ENCODE peak calls at places on chromosome 6, in four cellular contexts. R is osteoblast, I is endothelial cell of umbilical vein, Z is IMR-90. F is an unnamed sample.

GRCh38 chr6:132520953-132521352 is 8.0 kb upstream of the STX7 start:
- DNase-seq in R (peak), I (no peak), Z (peak), F (no peak)

GRCh38 chr6:30447237-30447636 is 42.1 kb upstream of the HLA-E start:
- DNase-seq in R (no peak), I (peak), Z (peak), F (peak)

GRCh38 chr6:57257911-57258541 is 35.9 kb upstream of the RAB23 start:
- DNase-seq in R (peak), I (peak), Z (peak), F (no peak)

GRCh38 chr6:117275711-117276110 is 10.4 kb downstream of the VGLL2 start:
- DNase-seq in R (no peak), I (no peak), Z (no peak), F (no peak)

GRCh38 chr6:158660331-158660730 is 10.5 kb downstream of the SYTL3 start:
- DNase-seq in R (no peak), I (no peak), Z (no peak), F (peak)

GRCh38 chr6:168908166-168908565 is 345.5 kb downstream of the THBS2 start:
- DNase-seq in R (peak), I (no peak), Z (peak), F (no peak)

GRCh38 chr6:122696853-122697252 is 82.7 kb upstream of the FABP7 start:
- DNase-seq in R (peak), I (peak), Z (peak), F (no peak)

GRCh38 chr6:84546427-84546914 is 217.9 kb downstream of the TBX18 start:
- DNase-seq in R (no peak), I (no peak), Z (no peak), F (peak)

GRCh38 chr6:46932526-46932925 is 10.8 kb upstream of the ADGRF5 start:
- DNase-seq in R (no peak), I (no peak), Z (no peak), F (no peak)

GRCh38 chr6:54315692-54316091 is 7.5 kb downstream of the TINAG start:
- DNase-seq in R (no peak), I (no peak), Z (peak), F (no peak)

GRCh38 chr6:40966860-40967259 is 72.2 kb downstream of the UNC5CL start:
- DNase-seq in R (no peak), I (no peak), Z (no peak), F (no peak)

DNA sequence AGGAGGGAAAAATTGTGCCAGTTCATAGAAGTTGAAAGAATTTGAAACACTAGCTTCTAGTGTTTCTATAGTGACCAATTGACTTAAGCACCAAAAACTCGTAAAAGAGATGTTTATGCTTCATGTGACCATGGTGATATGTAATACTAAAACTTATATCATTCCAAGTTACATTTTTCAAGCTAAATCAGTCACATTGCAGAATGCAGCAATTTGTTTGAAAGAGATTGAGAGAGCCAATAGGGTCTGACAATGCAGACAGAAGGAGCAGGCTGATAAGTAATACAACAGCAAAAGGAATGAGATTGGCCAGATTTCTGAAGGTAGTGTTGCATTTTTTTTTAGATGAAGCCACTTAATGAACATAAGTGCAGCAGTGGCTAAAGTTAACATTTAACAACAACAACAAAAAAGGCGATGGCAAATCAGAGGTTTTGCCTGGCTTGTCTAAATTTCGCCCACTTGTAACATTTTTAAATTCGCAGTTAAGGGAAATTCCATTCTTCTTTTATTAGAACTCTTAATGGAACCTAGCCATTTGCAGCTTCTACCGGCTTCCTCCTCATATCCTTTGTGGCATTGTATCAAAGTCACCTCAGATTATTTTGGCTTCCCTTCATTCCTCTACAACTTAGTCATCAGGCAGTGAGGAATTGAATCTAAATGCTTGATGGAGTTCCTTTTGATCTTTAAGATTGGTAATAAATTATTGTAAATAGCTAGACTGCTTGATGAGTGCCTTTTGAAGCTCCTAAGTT is 484.0 kb upstream of the SOX4 start:
- DNase-seq in R (peak), I (peak), Z (peak), F (no peak)
- H3K4me2 ChIP-seq in R (peak), I (peak), Z (peak), F (no peak)

GRCh38 chr6:143408787-143409162 is 41.7 kb downstream of the ADAT2 start:
- DNase-seq in R (no peak), I (no peak), Z (no peak), F (no peak)
- H3K4me2 ChIP-seq in R (no peak), I (no peak), Z (no peak), F (no peak)

GRCh38 chr6:43722920-43723565 is 35.5 kb upstream of the MRPS18A start:
- DNase-seq in R (no peak), I (no peak), Z (no peak), F (no peak)

GRCh38 chr6:43724354-43724753 is 36.8 kb upstream of the MRPS18A start:
- DNase-seq in R (peak), I (no peak), Z (no peak), F (no peak)

GRCh38 chr6:43725643-43726580 is 38.3 kb upstream of the MRPS18A start:
- DNase-seq in R (peak), I (no peak), Z (no peak), F (no peak)

GRCh38 chr6:43724914-43725642 is 37.5 kb upstream of the MRPS18A start:
- DNase-seq in R (peak), I (no peak), Z (peak), F (no peak)

GRCh38 chr6:43723737-43724295 is 36.2 kb upstream of the MRPS18A start:
- DNase-seq in R (peak), I (peak), Z (peak), F (peak)
- H3K4me2 ChIP-seq in R (no peak), I (no peak), Z (no peak), F (no peak)

GRCh38 chr6:706819-707381 is 14.0 kb upstream of the EXOC2 start:
- DNase-seq in R (no peak), I (no peak), Z (no peak), F (no peak)
- H3K4me2 ChIP-seq in R (no peak), I (no peak), Z (no peak), F (no peak)

GRCh38 chr6:33607784-33608161 is 13.3 kb upstream of the ITPR3 start:
- DNase-seq in R (peak), I (no peak), Z (no peak), F (no peak)

GRCh38 chr6:33610057-33610456 is 11.1 kb upstream of the ITPR3 start:
- DNase-seq in R (peak), I (no peak), Z (no peak), F (no peak)

GRCh38 chr6:33609444-33610034 is 11.6 kb upstream of the ITPR3 start:
- DNase-seq in R (peak), I (no peak), Z (peak), F (no peak)

GRCh38 chr6:33607126-33607783 is 13.9 kb upstream of the ITPR3 start:
- DNase-seq in R (peak), I (no peak), Z (no peak), F (peak)

DNA sequence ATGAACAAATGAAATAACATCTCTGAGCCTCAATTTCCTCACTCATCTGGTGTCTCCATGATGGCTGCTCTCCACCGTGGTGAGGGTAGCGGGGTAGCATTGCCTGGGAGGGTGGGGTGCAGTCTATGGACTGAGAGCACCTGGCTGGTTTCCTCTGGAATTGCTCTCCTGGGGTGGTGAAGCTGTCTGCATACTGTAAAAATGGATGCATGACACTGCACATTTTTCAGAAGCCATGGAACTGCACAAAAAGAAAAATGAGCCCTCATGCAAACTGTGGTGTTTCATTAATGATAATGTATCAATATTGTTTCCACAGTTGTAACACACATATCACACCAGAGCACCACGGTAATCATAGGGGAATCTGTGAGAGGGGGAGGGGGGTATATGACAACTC is 12.1 kb upstream of the ITPR3 start:
- DNase-seq in R (peak), I (no peak), Z (no peak), F (no peak)
- H3K4me2 ChIP-seq in R (peak), I (no peak), Z (peak), F (no peak)

DNA sequence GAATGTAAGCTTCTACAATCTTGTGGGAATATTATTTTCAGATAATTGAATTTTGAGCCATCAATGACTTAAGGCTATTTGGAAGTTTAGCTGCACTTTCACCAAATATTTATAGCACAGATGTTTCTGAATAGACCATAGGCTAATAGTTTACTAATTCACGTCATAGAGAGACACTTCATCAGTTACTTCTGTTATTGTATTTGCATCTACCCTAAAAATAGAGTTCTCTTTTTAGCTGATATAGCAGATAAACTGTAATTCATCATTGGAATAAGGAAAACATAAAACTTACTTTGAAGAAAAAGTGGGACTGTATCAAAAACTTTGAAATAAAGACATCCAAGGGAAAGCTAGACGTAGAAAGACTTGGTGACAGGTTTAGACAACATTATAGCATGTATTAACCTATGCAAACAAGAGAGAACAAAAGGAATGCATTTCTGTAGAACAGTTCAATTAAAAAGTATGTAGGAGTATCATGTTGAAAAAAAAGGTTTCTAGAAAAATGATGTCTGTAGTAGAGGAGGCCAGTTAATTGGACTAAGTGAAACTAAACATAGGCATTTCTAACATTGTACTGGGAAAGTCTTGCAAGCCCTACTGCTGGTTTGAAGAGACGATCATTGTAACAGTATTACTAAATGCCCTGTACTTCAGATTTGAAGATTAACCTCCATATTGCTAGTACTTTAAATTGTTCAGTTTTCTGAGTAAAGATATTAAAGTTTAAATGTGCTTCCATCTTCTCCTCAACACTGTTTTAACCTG is 123.3 kb downstream of the ZFAND3 start:
- DNase-seq in R (no peak), I (no peak), Z (peak), F (no peak)
- H3K4me2 ChIP-seq in R (no peak), I (no peak), Z (peak), F (no peak)

GRCh38 chr6:82955841-82956240 is 109.8 kb downstream of the UBE3D start:
- DNase-seq in R (no peak), I (no peak), Z (peak), F (no peak)
- H3K4me2 ChIP-seq in R (peak), I (no peak), Z (peak), F (no peak)

DNA sequence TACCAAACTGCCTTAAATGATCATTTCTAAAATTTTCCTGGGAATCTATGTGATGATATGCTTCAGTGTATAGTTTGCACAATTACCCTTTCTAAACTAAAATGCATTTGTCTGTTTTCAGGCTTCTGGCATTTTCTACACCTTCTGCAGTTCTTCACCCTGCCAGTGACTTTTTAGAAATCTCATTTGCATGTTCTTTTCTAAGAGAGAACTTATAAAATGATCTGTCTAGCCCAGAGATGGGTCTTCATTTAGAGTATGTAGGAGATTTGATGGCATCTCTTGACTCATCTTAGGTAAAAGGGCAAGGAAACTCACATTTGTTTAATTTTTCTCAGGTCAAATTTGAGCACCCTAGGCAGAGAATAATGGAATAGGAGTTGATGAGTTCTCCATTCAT is 17.8 kb downstream of the NCOA7 start:
- DNase-seq in R (no peak), I (no peak), Z (no peak), F (no peak)
- H3K4me2 ChIP-seq in R (no peak), I (no peak), Z (no peak), F (no peak)

GRCh38 chr6:3347826-3348225 is 89.1 kb downstream of the PSMG4 start:
- DNase-seq in R (no peak), I (no peak), Z (no peak), F (no peak)
- H3K4me2 ChIP-seq in R (no peak), I (no peak), Z (no peak), F (no peak)